ENCODE peak calls at places on chromosomes 2 and 18, in eight cellular contexts. R is PC-3, C is GM23338, T is HCT116, S is OCI-LY7, F is SK-N-SH, P is MM.1S, B is neural progenitor cell. Q is an unnamed sample.

GRCh38 chr2:31079665-31080064 is 58.6 kb downstream of the GALNT14 start:
- DNase-seq in F (peak; percentile 58), S (no peak), B (peak; percentile 72), R (no peak), C (peak; percentile 75), T (no peak), P (no peak), Q (no peak)

GRCh38 chr18:67517224-67517765 is 775 bp upstream of the DSEL start:
- DNase-seq in C (peak; percentile 19), S (no peak), R (no peak), B (peak; percentile 17), P (no peak), F (no peak), T (no peak), Q (peak; percentile 28)

GRCh38 chr2:65778126-65778525 is 345.7 kb upstream of the SPRED2 start:
- DNase-seq in T (no peak), S (no peak), C (peak; percentile 27), P (no peak), R (no peak), F (no peak), B (no peak), Q (no peak)

GRCh38 chr2:198376677-198377076 is 572.3 kb downstream of the PLCL1 start:
- DNase-seq in S (no peak), C (no peak), B (no peak), T (peak; percentile 3), P (no peak), F (no peak), R (peak; percentile 36), Q (no peak)

GRCh38 chr2:158716091-158716815 is 78.9 kb upstream of the DAPL1 start:
- DNase-seq in F (no peak), P (no peak), S (no peak), B (peak; percentile 15), T (no peak), C (no peak), R (peak; percentile 28), Q (no peak)

GRCh38 chr2:234496835-234497591 is at the start of gene ARL4C:
- DNase-seq in C (peak; percentile 78), P (no peak), B (peak; percentile 94), F (peak; percentile 95), T (no peak), S (peak; percentile 71), R (peak; percentile 57), Q (peak; percentile 90)

GRCh38 chr2:45938649-45939511 is 287.4 kb downstream of the PRKCE start:
- DNase-seq in T (peak; percentile 92), S (no peak), C (peak; percentile 31), R (peak; percentile 99), B (peak; percentile 32), F (no peak), P (no peak), Q (peak; percentile 91)

GRCh38 chr2:212124597-212124996 is 414.0 kb downstream of the ERBB4 start:
- DNase-seq in R (no peak), C (no peak), S (no peak), F (no peak), B (peak; percentile 4), P (no peak), T (no peak), Q (peak; percentile 64)

GRCh38 chr2:203559640-203560039 is 24.5 kb upstream of the RAPH1 start:
- DNase-seq in P (no peak), T (no peak), S (no peak), B (no peak), F (no peak), C (no peak), R (peak; percentile 52), Q (no peak)

GRCh38 chr2:231521-232185 is 32.2 kb downstream of the SH3YL1 start:
- DNase-seq in F (no peak), P (no peak), C (no peak), B (no peak), S (no peak), R (no peak), T (no peak), Q (no peak)

GRCh38 chr18:60259052-60259681 is 113.4 kb downstream of the MC4R start:
- DNase-seq in T (no peak), S (peak; percentile 39), R (peak; percentile 59), P (no peak), C (no peak), B (no peak), F (no peak), Q (no peak)

GRCh38 chr2:134508396-134508795 is 210.4 kb downstream of the TMEM163 start:
- DNase-seq in S (no peak), T (no peak), F (no peak), R (no peak), B (peak; percentile 23), C (no peak), P (no peak), Q (no peak)

GRCh38 chr2:176388886-176389285 is 119.6 kb downstream of the MTX2 start:
- DNase-seq in B (no peak), T (no peak), P (no peak), F (no peak), C (no peak), R (peak; percentile 0), S (no peak), Q (no peak)

GRCh38 chr2:5464657-5465056 is 227.5 kb upstream of the SOX11 start:
- DNase-seq in B (no peak), C (no peak), T (no peak), F (no peak), P (no peak), R (no peak), S (no peak), Q (no peak)

GRCh38 chr18:22710628-22711380 is 222.3 kb upstream of the RBBP8 start:
- DNase-seq in R (peak; percentile 61), C (peak; percentile 24), S (no peak), P (no peak), B (peak; percentile 25), F (peak; percentile 20), T (no peak), Q (peak; percentile 74)

GRCh38 chr2:66547113-66547512 is 112.2 kb downstream of the MEIS1 start:
- DNase-seq in C (no peak), T (no peak), P (no peak), S (no peak), B (no peak), F (no peak), R (no peak), Q (no peak)

GRCh38 chr2:29123584-29124349 is 8.6 kb downstream of the CLIP4 start:
- DNase-seq in R (peak; percentile 92), T (peak; percentile 77), P (no peak), B (no peak), F (no peak), C (no peak), S (no peak), Q (peak; percentile 21)

GRCh38 chr2:23954325-23955014 is 14.2 kb downstream of the UBXN2A start:
- DNase-seq in R (no peak), T (no peak), F (no peak), B (no peak), S (no peak), P (peak; percentile 35), C (no peak), Q (no peak)

GRCh38 chr2:134310450-134311079 is 56.7 kb downstream of the MGAT5 start:
- DNase-seq in C (no peak), P (no peak), F (no peak), B (no peak), R (no peak), T (no peak), S (no peak), Q (no peak)

GRCh38 chr18:59814872-59815271 is 84.9 kb upstream of the PMAIP1 start:
- DNase-seq in C (no peak), T (no peak), P (no peak), R (peak; percentile 35), B (no peak), F (no peak), S (no peak), Q (no peak)

GRCh38 chr2:241680827-241681599 is 5.6 kb downstream of the DTYMK start:
- DNase-seq in S (no peak), R (peak; percentile 70), B (no peak), P (no peak), C (no peak), F (no peak), T (no peak), Q (peak; percentile 61)
- TF ChIP-seq EZH2phosphoT487 in S (no peak), R (no peak), B (no peak), P (no peak), C (no peak), F (no peak), T (no peak), Q (no peak)

GRCh38 chr18:40534748-40535147 is 1420.3 kb upstream of the PIK3C3 start:
- DNase-seq in S (no peak), C (no peak), R (peak; percentile 53), P (no peak), F (no peak), T (no peak), B (no peak), Q (no peak)

GRCh38 chr18:40524881-40525280 is 1430.2 kb upstream of the PIK3C3 start:
- DNase-seq in T (no peak), C (no peak), S (no peak), P (no peak), R (no peak), F (no peak), B (no peak), Q (no peak)

GRCh38 chr18:40531061-40531460 is 1424.0 kb upstream of the PIK3C3 start:
- DNase-seq in C (no peak), B (no peak), T (no peak), R (no peak), S (no peak), F (no peak), P (no peak), Q (no peak)

DNA sequence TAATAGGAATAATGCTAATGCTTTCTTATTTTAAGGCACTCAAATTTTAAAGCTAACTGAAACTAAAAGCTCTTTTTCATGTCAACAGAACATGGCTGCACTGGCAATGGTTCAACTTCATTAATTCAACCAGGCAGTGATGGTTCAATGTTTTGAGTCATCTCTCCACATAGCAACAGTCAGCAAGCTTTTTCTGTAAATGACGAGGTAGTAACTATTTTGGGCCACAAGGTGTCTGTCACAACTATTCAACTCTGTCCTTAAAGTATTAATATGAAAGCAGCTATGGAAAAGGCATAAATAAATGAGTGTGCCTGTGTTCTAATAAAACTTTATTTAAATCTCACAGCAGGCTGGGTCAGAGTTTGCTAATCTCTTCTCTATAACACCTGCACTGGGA is 1425.6 kb upstream of the PIK3C3 start:
- DNase-seq in T (no peak), C (peak; percentile 45), B (no peak), F (no peak), P (peak; percentile 14), R (peak; percentile 43), S (no peak), Q (no peak)
- TF ChIP-seq CTCF in T (no peak), C (peak; percentile 53), B (peak; percentile 44), F (peak; percentile 33), P (no peak), R (peak; percentile 37), S (no peak), Q (peak; percentile 14)

GRCh38 chr2:131155208-131155855 is 50.2 kb downstream of the PLEKHB2 start:
- DNase-seq in P (no peak), S (no peak), C (no peak), F (peak; percentile 19), T (no peak), R (no peak), B (no peak), Q (no peak)
- TF ChIP-seq EZH2phosphoT487 in P (no peak), S (no peak), C (no peak), F (no peak), T (no peak), R (no peak), B (no peak), Q (no peak)

DNA sequence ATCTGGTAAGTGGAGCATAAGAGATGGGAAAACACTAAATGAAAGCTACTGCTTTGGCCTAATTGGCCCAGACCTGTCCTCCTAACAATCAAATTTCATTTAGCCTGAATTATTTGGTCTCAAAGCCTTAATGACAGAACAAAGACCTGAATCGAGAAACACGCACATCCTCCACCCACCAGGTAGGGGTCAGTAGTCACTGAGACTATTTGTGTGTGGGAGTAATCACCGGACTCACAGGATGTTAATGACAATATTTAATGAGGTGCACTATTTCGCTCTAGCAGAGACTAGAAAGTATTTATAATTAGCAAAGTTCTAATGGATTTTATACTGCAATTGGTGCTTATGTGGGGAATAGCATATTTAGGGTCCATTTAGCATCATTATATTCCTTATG is 68.1 kb downstream of the RBM43 start:
- DNase-seq in C (no peak), P (no peak), S (no peak), F (no peak), B (no peak), T (no peak), R (no peak), Q (no peak)
- TF ChIP-seq CTCF in C (peak; percentile 30), P (no peak), S (no peak), F (no peak), B (no peak), T (peak; percentile 24), R (peak; percentile 20), Q (no peak)

Q was measured in hepatocyte.